ENCODE peak calls at places on chromosomes 3 and 15, in five cellular contexts. P, G, H, Z and B are unnamed samples.

GRCh38 chr15:45892182-45892581 is 257.4 kb downstream of the SQOR start:
- DNase-seq in P (no peak), G (peak; percentile 9), H (no peak), Z (no peak), B (no peak)

GRCh38 chr3:33791477-33792166 is 6.8 kb upstream of the PDCD6IP start:
- DNase-seq in P (no peak), G (peak; percentile 60), H (no peak), Z (peak; percentile 79), B (no peak)

GRCh38 chr15:69280783-69281182 is 17.9 kb upstream of the PAQR5 start:
- DNase-seq in P (no peak), G (no peak), H (no peak), Z (no peak), B (no peak)

GRCh38 chr15:67146214-67146613 is 80.8 kb downstream of the SMAD3 start:
- DNase-seq in P (no peak), G (no peak), H (no peak), Z (peak; percentile 89), B (no peak)

GRCh38 chr3:63343674-63344073 is 65.6 kb downstream of the SYNPR start:
- DNase-seq in P (peak; percentile 77), G (peak; percentile 69), H (peak; percentile 60), Z (peak; percentile 89), B (no peak)

GRCh38 chr3:55888282-55888855 is 401.3 kb upstream of the WNT5A start:
- DNase-seq in P (no peak), G (no peak), H (no peak), Z (no peak), B (no peak)

GRCh38 chr15:31106495-31107300 is 5.2 kb upstream of the TRPM1 start:
- DNase-seq in P (no peak), G (no peak), H (no peak), Z (no peak), B (no peak)

GRCh38 chr3:71438004-71438685 is 145.4 kb downstream of the FOXP1 start:
- DNase-seq in P (no peak), G (no peak), H (no peak), Z (no peak), B (no peak)

GRCh38 chr3:133097214-133097613 is 59.0 kb downstream of the TMEM108 start:
- DNase-seq in P (no peak), G (no peak), H (no peak), Z (no peak), B (no peak)

GRCh38 chr15:37096878-37097568 is 3.3 kb downstream of the MEIS2 start:
- DNase-seq in P (peak; percentile 41), G (no peak), H (no peak), Z (peak; percentile 48), B (peak; percentile 53)

GRCh38 chr3:54527953-54528352 is 399.9 kb downstream of the LRTM1 start:
- DNase-seq in P (no peak), G (no peak), H (no peak), Z (no peak), B (no peak)

GRCh38 chr3:4670352-4670751 is 177.2 kb downstream of the ITPR1 start:
- DNase-seq in P (peak; percentile 52), G (peak; percentile 59), H (no peak), Z (peak; percentile 11), B (no peak)

GRCh38 chr15:35669457-35670045 is 123.6 kb upstream of the DPH6 start:
- DNase-seq in P (no peak), G (peak; percentile 60), H (no peak), Z (no peak), B (no peak)

GRCh38 chr3:169085827-169086226 is 577.7 kb downstream of the MECOM start:
- DNase-seq in P (no peak), G (peak; percentile 50), H (no peak), Z (peak; percentile 90), B (no peak)

GRCh38 chr3:122014741-122015140 is 7.3 kb downstream of the ILDR1 start:
- DNase-seq in P (no peak), G (no peak), H (no peak), Z (no peak), B (no peak)

GRCh38 chr3:50523170-50523865 is 19.9 kb upstream of the CACNA2D2 start:
- DNase-seq in P (no peak), G (no peak), H (no peak), Z (no peak), B (no peak)

GRCh38 chr15:75237316-75237982 is 20.7 kb upstream of the GOLGA6C start:
- DNase-seq in P (no peak), G (no peak), H (no peak), Z (no peak), B (no peak)

GRCh38 chr3:17430574-17430973 is 311.9 kb downstream of the TBC1D5 start:
- DNase-seq in P (no peak), G (no peak), H (no peak), Z (no peak), B (no peak)

DNA sequence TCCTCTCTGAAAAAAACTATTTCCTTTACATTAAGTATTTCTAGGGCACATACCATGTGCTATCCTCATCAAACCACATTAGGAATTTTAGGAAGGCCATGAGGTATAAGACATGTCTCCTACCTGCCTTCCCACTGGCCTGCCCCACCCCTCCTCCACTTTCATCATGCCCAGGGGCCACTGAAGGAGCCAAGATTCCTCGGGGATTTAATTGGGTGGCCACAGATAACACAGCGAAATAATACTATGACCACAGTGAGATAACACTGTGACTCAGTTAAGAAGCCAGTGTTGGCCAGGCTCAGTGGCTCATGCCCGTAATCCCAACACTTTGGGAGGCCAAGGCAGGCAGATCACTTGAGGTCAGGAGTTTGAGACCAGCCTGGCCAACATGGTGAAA is 9.8 kb upstream of the BMF start:
- DNase-seq in P (no peak), G (no peak), H (no peak), Z (no peak), B (no peak)
- H2BK12ac ChIP-seq in P (no peak overlapping the region), G (no peak overlapping the region), H (no peak overlapping the region), Z (no peak overlapping the region), B (no peak overlapping the region)

DNA sequence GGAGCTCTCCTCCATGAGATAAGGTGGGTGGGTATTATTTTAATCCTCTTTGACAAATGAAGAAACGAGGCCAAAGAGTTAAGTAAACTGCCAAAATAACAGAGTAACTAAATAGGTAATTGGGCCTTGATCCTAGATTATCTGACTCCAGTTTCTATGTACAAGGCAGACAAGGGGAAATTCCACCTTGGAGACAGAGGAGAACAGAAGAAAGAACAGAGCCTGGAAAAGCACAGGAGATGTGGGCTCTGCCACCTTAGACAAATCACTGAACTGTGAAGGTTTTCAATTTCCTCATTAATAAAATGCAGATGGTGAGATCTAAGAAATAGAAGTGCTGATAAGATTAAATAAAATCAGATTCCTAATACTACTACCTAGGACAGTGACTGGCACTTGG is 310.2 kb upstream of the TLE3 start:
- DNase-seq in P (no peak), G (no peak), H (no peak), Z (no peak), B (no peak)
- H2BK12ac ChIP-seq in P (no peak overlapping the region), G (no peak overlapping the region), H (no peak overlapping the region), Z (no peak overlapping the region), B (no peak overlapping the region)

GRCh38 chr3:37147676-37148075 is 26.7 kb downstream of the LRRFIP2 start:
- DNase-seq in P (no peak), G (no peak), H (no peak), Z (no peak), B (no peak)
- H2BK12ac ChIP-seq in P (no peak overlapping the region), G (no peak overlapping the region), H (no peak overlapping the region), Z (no peak overlapping the region), B (no peak overlapping the region)

DNA sequence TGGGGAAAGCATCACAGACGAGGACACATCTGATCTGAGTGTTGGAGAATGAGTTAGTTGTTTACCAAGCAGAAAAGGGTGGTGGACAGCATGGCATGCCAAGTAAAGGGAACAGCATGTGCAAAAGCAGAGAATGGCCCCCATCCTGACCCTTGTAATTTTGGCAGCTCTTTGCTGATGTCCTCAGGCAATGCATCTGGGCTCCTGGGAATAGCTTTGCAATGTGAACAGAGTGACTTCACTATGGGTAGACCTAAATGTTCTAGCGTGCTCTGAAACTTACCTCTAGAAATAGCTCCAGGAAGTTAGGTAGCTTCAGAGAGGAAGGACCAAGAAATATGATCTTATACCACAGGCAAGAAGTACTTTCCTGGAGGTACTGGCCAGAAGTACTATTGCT is 263.4 kb downstream of the LPP start:
- DNase-seq in P (no peak), G (no peak), H (no peak), Z (no peak), B (no peak)
- H2BK12ac ChIP-seq in P (no peak overlapping the region), G (no peak overlapping the region), H (no peak overlapping the region), Z (no peak overlapping the region), B (no peak overlapping the region)

DNA sequence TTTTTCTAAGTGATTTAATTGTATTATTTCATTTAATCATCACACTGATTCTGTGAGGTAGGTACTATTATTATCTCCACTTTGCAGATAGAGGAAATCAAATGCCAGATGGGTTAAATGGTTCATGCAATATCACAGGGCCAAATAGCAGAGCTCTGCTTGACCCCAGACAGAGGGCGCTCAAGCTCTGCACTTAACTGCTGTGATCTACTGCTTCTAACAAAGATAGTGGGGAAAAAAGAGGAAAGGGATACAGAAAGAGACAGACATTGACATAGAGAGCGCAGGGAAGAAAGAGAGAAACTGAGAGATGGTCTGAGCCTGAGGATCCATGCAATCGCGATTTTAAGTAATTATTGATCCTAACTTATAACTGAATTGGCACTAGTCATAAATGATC is 279.1 kb upstream of the THRB start:
- DNase-seq in P (peak; percentile 80), G (peak; percentile 79), H (peak; percentile 10), Z (peak; percentile 60), B (peak; percentile 72)
- H2BK12ac ChIP-seq in P (no peak overlapping the region), G (no peak overlapping the region), H (no peak overlapping the region), Z (no peak overlapping the region), B (no peak overlapping the region)